ENCODE peak calls at places on chromosomes 12 and 14, in five cellular contexts. Y is AG08395; G is ovary; C is globus pallidus; R is central memory CD4-positive, alpha-beta T cell. E is an unnamed sample.

GRCh38 chr12:64077922-64078321 is 144.2 kb downstream of the KICS2 start:
- DNase-seq in R (no peak), G (no peak), C (no peak), Y (no peak), E (no peak)

GRCh38 chr14:31510222-31510621 is 22.4 kb upstream of the GPR33 start:
- DNase-seq in C (peak; percentile 24), R (peak; percentile 17), Y (peak; percentile 35), G (no peak), E (no peak)

GRCh38 chr12:57543666-57544065 is 3.3 kb downstream of the DCTN2 start:
- DNase-seq in G (no peak), Y (no peak), C (no peak), R (no peak), E (no peak)

GRCh38 chr12:121579190-121579791 is 1.5 kb downstream of the KDM2B start:
- DNase-seq in Y (no peak), R (peak; percentile 27), C (peak; percentile 56), G (peak; percentile 62), E (peak; percentile 57)

GRCh38 chr12:23349550-23349949 is 599.9 kb downstream of the SOX5 start:
- DNase-seq in Y (no peak), R (no peak), C (no peak), G (no peak), E (no peak)

GRCh38 chr12:102479984-102480383 is 379 bp downstream of the IGF1 start:
- DNase-seq in R (no peak), G (no peak), Y (no peak), C (no peak), E (no peak)

GRCh38 chr12:70002097-70002911 is 177.3 kb downstream of the MYRFL start:
- DNase-seq in C (no peak), G (peak; percentile 17), R (no peak), Y (no peak), E (peak; percentile 36)

GRCh38 chr12:1473418-1473817 is 121.0 kb downstream of the FBXL14 start:
- DNase-seq in C (no peak), Y (no peak), G (no peak), R (peak; percentile 22), E (no peak)

E was measured in left ventricle myocardium superior.